ENCODE peak calls at places on chromosomes 4 and X, in four cellular contexts. One of them, this sample, is unnamed.

GRCh38 chr4:150960818-150961217 is 54.3 kb downstream of the LRBA start:
- DNase-seq in aorta: no peak
- DNase-seq in left lung: peak
- DNase-seq in stomach: peak
- DNase-seq in this sample: no peak

GRCh38 chr4:142435599-142436235 is 410.4 kb downstream of the INPP4B start:
- DNase-seq in left lung: peak
- DNase-seq in stomach: no peak
- DNase-seq in aorta: peak
- DNase-seq in this sample: peak

GRCh38 chr4:18105023-18106011 is 83.8 kb upstream of the LCORL start:
- DNase-seq in stomach: no peak
- DNase-seq in aorta: no peak
- DNase-seq in left lung: no peak
- DNase-seq in this sample: no peak

GRCh38 chrX:29666361-29666760 is 549.0 kb upstream of the MAGEB2 start:
- DNase-seq in stomach: no peak
- DNase-seq in left lung: no peak
- DNase-seq in aorta: no peak
- DNase-seq in this sample: no peak

GRCh38 chr4:87078987-87079469 is 141.4 kb downstream of the KLHL8 start:
- DNase-seq in stomach: no peak
- DNase-seq in aorta: no peak
- DNase-seq in left lung: no peak
- DNase-seq in this sample: no peak

GRCh38 chr4:140152760-140153418 is 1.1 kb downstream of the MAML3 start:
- DNase-seq in left lung: peak
- DNase-seq in aorta: peak
- DNase-seq in stomach: peak
- DNase-seq in this sample: peak

GRCh38 chr4:141610365-141610764 is 26.0 kb upstream of the IL15 start:
- DNase-seq in aorta: no peak
- DNase-seq in stomach: no peak
- DNase-seq in left lung: no peak
- DNase-seq in this sample: no peak

GRCh38 chrX:131843996-131844395 is 179.1 kb upstream of the STK26 start:
- DNase-seq in aorta: no peak
- DNase-seq in left lung: no peak
- DNase-seq in stomach: no peak
- DNase-seq in this sample: no peak

GRCh38 chrX:37998586-37999267 is 7.6 kb upstream of the SYTL5 start:
- DNase-seq in stomach: no peak
- DNase-seq in aorta: no peak
- DNase-seq in left lung: no peak
- DNase-seq in this sample: no peak

GRCh38 chr4:141463678-141464077 is 172.7 kb upstream of the IL15 start:
- DNase-seq in aorta: no peak
- DNase-seq in left lung: no peak
- DNase-seq in stomach: no peak
- DNase-seq in this sample: no peak

GRCh38 chr4:112321768-112322684 is 24.9 kb downstream of the ALPK1 start:
- DNase-seq in aorta: peak
- DNase-seq in left lung: no peak
- DNase-seq in stomach: peak
- DNase-seq in this sample: peak

GRCh38 chrX:110791206-110791605 is 4.4 kb downstream of the CHRDL1 start:
- DNase-seq in left lung: no peak
- DNase-seq in aorta: no peak
- DNase-seq in stomach: no peak
- DNase-seq in this sample: no peak

GRCh38 chrX:119236599-119237525 is 777 bp downstream of the PGRMC1 start:
- DNase-seq in aorta: peak
- DNase-seq in stomach: peak
- DNase-seq in left lung: no peak
- DNase-seq in this sample: peak

GRCh38 chr4:55356991-55357461 is 11.0 kb downstream of the SRD5A3 start:
- DNase-seq in aorta: no peak
- DNase-seq in left lung: no peak
- DNase-seq in stomach: no peak
- DNase-seq in this sample: no peak

GRCh38 chr4:2768921-2769336 is 12.8 kb upstream of the TNIP2 start:
- DNase-seq in stomach: no peak
- DNase-seq in aorta: peak
- DNase-seq in left lung: no peak
- DNase-seq in this sample: no peak

GRCh38 chrX:57178605-57179004 is 41.4 kb upstream of the SPIN2A start:
- DNase-seq in aorta: no peak
- DNase-seq in left lung: no peak
- DNase-seq in stomach: no peak
- DNase-seq in this sample: no peak

GRCh38 chr4:128388352-128388630 is 100.7 kb upstream of the PGRMC2 start:
- DNase-seq in left lung: no peak
- DNase-seq in aorta: no peak
- DNase-seq in stomach: no peak
- DNase-seq in this sample: no peak

GRCh38 chr4:16516796-16517413 is 290.6 kb upstream of the TAPT1 start:
- DNase-seq in stomach: peak
- DNase-seq in left lung: no peak
- DNase-seq in aorta: no peak
- DNase-seq in this sample: no peak

GRCh38 chr4:186760576-186760975 is 36.9 kb upstream of the FAT1 start:
- DNase-seq in aorta: no peak
- DNase-seq in left lung: no peak
- DNase-seq in stomach: no peak
- DNase-seq in this sample: no peak

GRCh38 chrX:38102240-38102639 is 95.9 kb downstream of the SYTL5 start:
- DNase-seq in aorta: no peak
- DNase-seq in stomach: no peak
- DNase-seq in left lung: no peak
- DNase-seq in this sample: no peak

GRCh38 chrX:129771266-129771995 is 8.3 kb upstream of the SASH3 start:
- DNase-seq in stomach: no peak
- DNase-seq in aorta: no peak
- DNase-seq in left lung: no peak
- DNase-seq in this sample: no peak

GRCh38 chr4:146508229-146508939 is 13.4 kb downstream of the SLC10A7 start:
- DNase-seq in stomach: no peak
- DNase-seq in left lung: no peak
- DNase-seq in aorta: no peak
- DNase-seq in this sample: no peak

GRCh38 chr4:163419074-163419473 is 54.5 kb downstream of the TKTL2 start:
- DNase-seq in left lung: no peak
- DNase-seq in aorta: no peak
- DNase-seq in stomach: no peak
- DNase-seq in this sample: no peak

GRCh38 chr4:161457906-161458305 is 705.9 kb downstream of the FSTL5 start:
- DNase-seq in stomach: no peak
- DNase-seq in left lung: no peak
- DNase-seq in aorta: no peak
- DNase-seq in this sample: no peak

GRCh38 chr4:76690091-76690905 is 207.6 kb downstream of the SOWAHB start:
- DNase-seq in stomach: peak
- DNase-seq in left lung: no peak
- DNase-seq in aorta: no peak
- DNase-seq in this sample: no peak

GRCh38 chr4:76687730-76688441 is 210.1 kb downstream of the SOWAHB start:
- DNase-seq in stomach: no peak
- DNase-seq in aorta: no peak
- DNase-seq in left lung: no peak
- DNase-seq in this sample: no peak

GRCh38 chr4:76690906-76691275 is 207.1 kb downstream of the SOWAHB start:
- DNase-seq in stomach: no peak
- DNase-seq in aorta: no peak
- DNase-seq in left lung: no peak
- DNase-seq in this sample: no peak

GRCh38 chr4:76689079-76689817 is 208.7 kb downstream of the SOWAHB start:
- DNase-seq in stomach: peak
- DNase-seq in left lung: peak
- DNase-seq in aorta: peak
- DNase-seq in this sample: no peak

DNA sequence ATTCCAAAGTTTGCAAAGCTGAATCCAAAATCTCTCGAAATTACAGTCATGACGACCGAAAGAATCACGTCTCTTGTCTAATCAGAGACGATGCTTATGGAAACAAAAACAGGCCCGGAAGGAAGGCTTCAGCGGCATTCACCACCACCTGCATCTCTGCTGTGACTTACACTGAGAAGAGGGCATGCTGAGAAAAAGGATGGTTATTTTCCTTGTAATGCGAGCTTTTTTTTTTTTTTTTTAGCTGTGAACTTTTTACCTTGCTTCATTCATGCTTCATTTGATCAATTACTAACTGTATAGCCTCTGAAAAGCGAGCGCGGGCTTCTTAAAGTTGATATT is 209.2 kb downstream of the SOWAHB start:
- DNase-seq in aorta: no peak
- DNase-seq in left lung: no peak
- DNase-seq in stomach: no peak
- DNase-seq in this sample: no peak
- H3K27ac ChIP-seq in aorta: peak
- H3K27ac ChIP-seq in left lung: peak
- H3K27ac ChIP-seq in stomach: peak
- H3K27ac ChIP-seq in this sample: peak

GRCh38 chr4:174580597-174580996 is 58.3 kb upstream of the HPGD start:
- DNase-seq in stomach: no peak
- DNase-seq in aorta: no peak
- DNase-seq in left lung: no peak
- DNase-seq in this sample: no peak
- H3K4me3 ChIP-seq in stomach: no peak
- H3K4me3 ChIP-seq in aorta: no peak
- H3K4me3 ChIP-seq in left lung: no peak
- H3K4me3 ChIP-seq in this sample: no peak

GRCh38 chr4:169185133-169185956 is 85.4 kb downstream of the SH3RF1 start:
- DNase-seq in left lung: no peak
- DNase-seq in aorta: no peak
- DNase-seq in stomach: no peak
- DNase-seq in this sample: no peak
- H3K27ac ChIP-seq in left lung: no peak
- H3K27ac ChIP-seq in aorta: no peak
- H3K27ac ChIP-seq in stomach: peak
- H3K27ac ChIP-seq in this sample: peak

DNA sequence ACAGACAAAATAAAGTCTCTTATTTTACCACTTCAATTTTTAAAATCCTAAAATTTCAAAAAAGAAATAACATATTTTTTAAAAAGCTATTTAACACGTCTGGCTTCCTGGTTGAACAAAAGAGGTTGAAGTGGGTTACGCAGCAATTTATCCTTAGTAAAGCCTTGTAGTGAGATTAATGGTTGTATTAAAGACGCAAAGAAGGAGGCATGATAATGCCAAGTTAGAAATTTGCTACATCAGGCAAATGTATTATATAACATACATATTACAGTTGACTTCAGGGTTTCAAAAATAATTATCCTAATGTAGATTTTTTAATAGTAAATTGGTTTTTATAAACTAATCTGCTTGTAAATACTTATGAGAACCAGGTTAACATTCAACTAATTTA is 35.3 kb downstream of the ANKRD17 start:
- DNase-seq in stomach: no peak
- DNase-seq in aorta: no peak
- DNase-seq in left lung: no peak
- DNase-seq in this sample: no peak
- H3K4me3 ChIP-seq in stomach: peak
- H3K4me3 ChIP-seq in aorta: no peak
- H3K4me3 ChIP-seq in left lung: peak
- H3K4me3 ChIP-seq in this sample: peak

GRCh38 chr4:56772134-56772533 is 49.4 kb downstream of the SPINK2 start:
- DNase-seq in left lung: no peak
- DNase-seq in aorta: no peak
- DNase-seq in stomach: no peak
- DNase-seq in this sample: no peak
- H3K27ac ChIP-seq in left lung: no peak
- H3K27ac ChIP-seq in aorta: no peak
- H3K27ac ChIP-seq in stomach: no peak
- H3K27ac ChIP-seq in this sample: no peak

DNA sequence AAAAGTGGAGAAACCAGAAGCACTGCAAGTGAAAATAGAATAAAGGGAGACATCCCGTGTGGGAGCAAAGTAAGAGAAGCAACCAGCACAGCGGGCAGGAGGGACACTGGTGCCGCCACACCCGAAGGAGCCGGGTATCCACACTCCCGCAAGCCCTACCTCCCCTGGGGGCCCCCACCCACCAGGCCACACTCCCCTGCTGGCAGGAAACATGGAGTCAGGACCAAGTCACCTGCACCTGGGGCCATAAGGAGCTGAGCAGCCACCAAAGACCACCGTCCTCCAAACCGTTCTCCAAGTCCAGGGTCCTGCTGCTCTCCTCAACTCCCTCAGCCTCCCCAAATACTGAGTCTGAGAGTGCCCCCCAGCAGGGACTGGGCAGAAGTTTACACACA is 30.5 kb downstream of the FGFRL1 start:
- DNase-seq in aorta: no peak
- DNase-seq in left lung: peak
- DNase-seq in stomach: no peak
- DNase-seq in this sample: no peak
- H3K4me3 ChIP-seq in aorta: no peak
- H3K4me3 ChIP-seq in left lung: no peak
- H3K4me3 ChIP-seq in stomach: no peak
- H3K4me3 ChIP-seq in this sample: no peak

DNA sequence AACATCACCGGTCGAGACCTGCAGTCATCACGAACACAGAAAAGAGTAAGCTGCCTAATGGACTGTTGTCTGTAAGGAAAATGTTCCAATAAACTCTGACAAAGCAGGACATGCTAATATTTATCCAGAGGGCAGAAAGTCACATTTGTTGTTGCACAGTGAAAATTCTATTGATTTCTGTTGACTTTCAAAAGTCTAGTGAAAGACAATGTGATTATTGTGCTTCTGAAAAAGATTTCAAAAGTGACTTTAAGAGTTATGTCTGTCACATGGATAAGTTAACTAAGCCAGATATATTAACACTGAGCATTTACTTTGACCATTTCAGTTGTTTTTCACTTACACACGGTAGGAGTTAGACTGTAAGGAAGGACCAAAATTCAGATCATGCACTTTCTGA is 9.3 kb upstream of the RFC1 start:
- DNase-seq in aorta: no peak
- DNase-seq in left lung: no peak
- DNase-seq in stomach: no peak
- DNase-seq in this sample: no peak
- H3K27ac ChIP-seq in aorta: no peak
- H3K27ac ChIP-seq in left lung: no peak
- H3K27ac ChIP-seq in stomach: no peak
- H3K27ac ChIP-seq in this sample: no peak

This sample was measured in Peyer's patch.